ENCODE peak calls at places on chromosomes 5 and 9, in four cellular contexts. One of them, this sample, is unnamed.

GRCh38 chr5:12174734-12175133 is 270.5 kb upstream of the CTNND2 start:
- DNase-seq in prostate gland: no peak
- DNase-seq in brain microvascular endothelial cell: no peak
- DNase-seq in Calu3: no peak
- DNase-seq in this sample: no peak

GRCh38 chr5:173178369-173178910 is 34.1 kb downstream of the BNIP1 start:
- DNase-seq in prostate gland: no peak
- DNase-seq in brain microvascular endothelial cell: no peak
- DNase-seq in Calu3: no peak
- DNase-seq in this sample: no peak

GRCh38 chr5:147667363-147667762 is 115.2 kb downstream of the JAKMIP2 start:
- DNase-seq in prostate gland: no peak
- DNase-seq in brain microvascular endothelial cell: no peak
- DNase-seq in Calu3: no peak
- DNase-seq in this sample: no peak

GRCh38 chr5:72552041-72552557 is 44.9 kb upstream of the ZNF366 start:
- DNase-seq in prostate gland: no peak
- DNase-seq in brain microvascular endothelial cell: peak
- DNase-seq in Calu3: no peak
- DNase-seq in this sample: peak

GRCh38 chr9:136174779-136175744 is 29.9 kb downstream of the LHX3 start:
- DNase-seq in prostate gland: no peak
- DNase-seq in brain microvascular endothelial cell: no peak
- DNase-seq in Calu3: no peak
- DNase-seq in this sample: no peak

GRCh38 chr5:58940446-58940845 is 357.6 kb downstream of the RAB3C start:
- DNase-seq in prostate gland: no peak
- DNase-seq in brain microvascular endothelial cell: peak
- DNase-seq in Calu3: no peak
- DNase-seq in this sample: no peak

GRCh38 chr5:176447538-176447981 is 625 bp upstream of the FAF2 start:
- DNase-seq in prostate gland: peak
- DNase-seq in brain microvascular endothelial cell: no peak
- DNase-seq in Calu3: no peak
- DNase-seq in this sample: no peak

GRCh38 chr5:176497852-176498251 is 39.4 kb downstream of the RNF44 start:
- DNase-seq in prostate gland: no peak
- DNase-seq in brain microvascular endothelial cell: peak
- DNase-seq in Calu3: no peak
- DNase-seq in this sample: peak

GRCh38 chr5:39500656-39501295 is 76.0 kb upstream of the DAB2 start:
- DNase-seq in prostate gland: no peak
- DNase-seq in brain microvascular endothelial cell: no peak
- DNase-seq in Calu3: no peak
- DNase-seq in this sample: no peak

GRCh38 chr5:424259-425110 is 18.5 kb upstream of the EXOC3 start:
- DNase-seq in prostate gland: no peak
- DNase-seq in brain microvascular endothelial cell: no peak
- DNase-seq in Calu3: no peak
- DNase-seq in this sample: peak

GRCh38 chr9:77257275-77257674 is 79.9 kb downstream of the VPS13A start:
- DNase-seq in prostate gland: no peak
- DNase-seq in brain microvascular endothelial cell: no peak
- DNase-seq in Calu3: no peak
- DNase-seq in this sample: no peak

GRCh38 chr9:75734802-75735201 is 155.7 kb upstream of the PCSK5 start:
- DNase-seq in prostate gland: no peak
- DNase-seq in brain microvascular endothelial cell: no peak
- DNase-seq in Calu3: no peak
- DNase-seq in this sample: no peak

GRCh38 chr9:93028448-93029006 is 30.0 kb upstream of the SUSD3 start:
- DNase-seq in prostate gland: no peak
- DNase-seq in brain microvascular endothelial cell: no peak
- DNase-seq in Calu3: no peak
- DNase-seq in this sample: no peak

GRCh38 chr9:7239708-7240107 is 481.9 kb downstream of the KDM4C start:
- DNase-seq in prostate gland: no peak
- DNase-seq in brain microvascular endothelial cell: no peak
- DNase-seq in Calu3: no peak
- DNase-seq in this sample: no peak

GRCh38 chr5:13833440-13833839 is 111.0 kb downstream of the DNAH5 start:
- DNase-seq in prostate gland: no peak
- DNase-seq in brain microvascular endothelial cell: no peak
- DNase-seq in Calu3: no peak
- DNase-seq in this sample: no peak

GRCh38 chr9:33179298-33179697 is 12.2 kb upstream of the B4GALT1 start:
- DNase-seq in prostate gland: no peak
- DNase-seq in brain microvascular endothelial cell: no peak
- DNase-seq in Calu3: no peak
- DNase-seq in this sample: no peak

GRCh38 chr5:115778417-115778816 is 38.0 kb downstream of the CDO1 start:
- DNase-seq in prostate gland: no peak
- DNase-seq in brain microvascular endothelial cell: peak
- DNase-seq in Calu3: no peak
- DNase-seq in this sample: no peak

GRCh38 chr5:80874162-80874561 is 86.0 kb upstream of the RASGRF2 start:
- DNase-seq in prostate gland: no peak
- DNase-seq in brain microvascular endothelial cell: no peak
- DNase-seq in Calu3: no peak
- DNase-seq in this sample: no peak
- TF ChIP-seq CTCF in prostate gland: no peak
- TF ChIP-seq CTCF in brain microvascular endothelial cell: no peak
- TF ChIP-seq CTCF in Calu3: no peak
- TF ChIP-seq CTCF in this sample: no peak

GRCh38 chr5:125411163-125412050 is 665.0 kb upstream of the ZNF608 start:
- DNase-seq in prostate gland: peak
- DNase-seq in brain microvascular endothelial cell: peak
- DNase-seq in Calu3: peak
- DNase-seq in this sample: peak

GRCh38 chr5:125412561-125413535 is 666.4 kb upstream of the ZNF608 start:
- DNase-seq in prostate gland: peak
- DNase-seq in brain microvascular endothelial cell: peak
- DNase-seq in Calu3: peak
- DNase-seq in this sample: peak

GRCh38 chr5:125410501-125411162 is 664.2 kb upstream of the ZNF608 start:
- DNase-seq in prostate gland: no peak
- DNase-seq in brain microvascular endothelial cell: peak
- DNase-seq in Calu3: no peak
- DNase-seq in this sample: peak

GRCh38 chr5:125413861-125414260 is 667.4 kb upstream of the ZNF608 start:
- DNase-seq in prostate gland: no peak
- DNase-seq in brain microvascular endothelial cell: no peak
- DNase-seq in Calu3: no peak
- DNase-seq in this sample: no peak

DNA sequence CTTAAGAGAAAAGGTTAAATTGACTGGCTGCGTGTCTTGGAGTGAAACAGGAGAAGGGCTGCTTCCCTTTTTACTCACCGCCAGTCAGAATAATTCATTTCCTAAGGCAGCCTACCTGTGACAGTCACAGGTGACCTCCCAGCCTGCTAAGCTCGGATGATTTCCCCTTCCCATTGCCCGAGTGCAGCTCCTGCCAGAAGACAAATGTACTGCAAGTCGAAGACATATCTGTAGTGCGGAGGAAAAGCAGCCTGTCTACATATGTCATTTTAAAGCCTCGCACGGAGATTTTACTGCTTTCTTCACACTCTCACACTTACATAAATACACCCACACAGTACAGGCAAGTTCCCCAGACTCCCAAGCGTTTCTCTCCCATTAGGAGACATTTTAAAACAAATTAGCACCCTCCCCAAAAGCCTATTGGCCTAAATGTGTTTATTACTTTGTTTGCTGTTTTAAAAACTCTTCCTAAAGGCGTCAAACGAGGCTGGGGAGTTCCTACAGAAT is 665.7 kb upstream of the ZNF608 start:
- DNase-seq in prostate gland: peak
- DNase-seq in brain microvascular endothelial cell: peak
- DNase-seq in Calu3: peak
- DNase-seq in this sample: peak
- TF ChIP-seq CTCF in prostate gland: no peak
- TF ChIP-seq CTCF in brain microvascular endothelial cell: peak
- TF ChIP-seq CTCF in Calu3: no peak
- TF ChIP-seq CTCF in this sample: no peak

GRCh38 chr9:35161713-35162604 is at the start of gene UNC13B:
- DNase-seq in prostate gland: peak
- DNase-seq in brain microvascular endothelial cell: peak
- DNase-seq in Calu3: peak
- DNase-seq in this sample: peak
- TF ChIP-seq CTCF in prostate gland: no peak
- TF ChIP-seq CTCF in brain microvascular endothelial cell: no peak
- TF ChIP-seq CTCF in Calu3: no peak
- TF ChIP-seq CTCF in this sample: peak

DNA sequence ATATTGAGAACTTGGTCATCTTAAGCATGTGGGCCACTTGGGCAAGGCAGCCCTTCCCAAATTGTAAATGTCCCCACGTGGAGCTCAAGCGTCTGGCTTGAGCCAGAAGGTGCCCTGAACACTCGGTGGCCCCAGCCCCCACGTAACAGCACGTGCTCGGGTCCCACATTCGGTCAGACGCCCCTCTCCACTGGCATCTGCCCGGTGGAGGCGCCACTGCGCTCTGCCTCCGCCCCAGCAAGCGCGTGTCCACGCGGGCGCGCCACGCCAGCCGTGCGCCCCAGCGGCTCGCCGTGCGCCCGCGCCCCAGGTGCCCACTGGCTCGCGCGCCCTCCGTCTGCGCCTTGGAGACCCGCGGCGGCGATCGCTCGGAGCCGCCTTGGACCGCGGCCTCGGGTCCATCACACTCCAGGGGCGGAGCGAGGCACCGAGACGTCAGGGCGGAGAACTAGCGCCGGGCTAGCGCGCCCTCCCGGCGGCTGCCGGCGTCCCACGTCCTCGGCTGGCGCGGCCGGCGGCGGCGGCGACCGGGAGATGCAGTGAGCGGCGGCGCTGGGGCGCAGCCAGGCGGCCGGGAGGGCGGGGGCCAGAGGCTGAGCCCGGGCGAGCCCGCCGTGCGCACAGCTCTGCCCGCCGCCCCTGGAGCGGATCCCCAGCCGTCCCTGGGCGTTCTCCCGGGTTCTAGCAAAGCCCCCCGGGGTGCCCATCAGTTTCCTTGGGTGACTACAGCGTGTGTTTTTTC is at the start of gene PALM2AKAP2:
- DNase-seq in prostate gland: peak
- DNase-seq in brain microvascular endothelial cell: peak
- DNase-seq in Calu3: peak
- DNase-seq in this sample: peak
- TF ChIP-seq CTCF in prostate gland: no peak
- TF ChIP-seq CTCF in brain microvascular endothelial cell: peak
- TF ChIP-seq CTCF in Calu3: no peak
- TF ChIP-seq CTCF in this sample: peak

GRCh38 chr9:86639287-86639686 is 285.1 kb upstream of the TUT7 start:
- DNase-seq in prostate gland: no peak
- DNase-seq in brain microvascular endothelial cell: no peak
- DNase-seq in Calu3: no peak
- DNase-seq in this sample: no peak

GRCh38 chr9:86641970-86642369 is 287.8 kb upstream of the TUT7 start:
- DNase-seq in prostate gland: no peak
- DNase-seq in brain microvascular endothelial cell: no peak
- DNase-seq in Calu3: no peak
- DNase-seq in this sample: no peak

GRCh38 chr9:86638109-86638508 is 283.9 kb upstream of the TUT7 start:
- DNase-seq in prostate gland: no peak
- DNase-seq in brain microvascular endothelial cell: no peak
- DNase-seq in Calu3: no peak
- DNase-seq in this sample: no peak

GRCh38 chr9:86637515-86637914 is 283.3 kb upstream of the TUT7 start:
- DNase-seq in prostate gland: peak
- DNase-seq in brain microvascular endothelial cell: peak
- DNase-seq in Calu3: peak
- DNase-seq in this sample: peak

DNA sequence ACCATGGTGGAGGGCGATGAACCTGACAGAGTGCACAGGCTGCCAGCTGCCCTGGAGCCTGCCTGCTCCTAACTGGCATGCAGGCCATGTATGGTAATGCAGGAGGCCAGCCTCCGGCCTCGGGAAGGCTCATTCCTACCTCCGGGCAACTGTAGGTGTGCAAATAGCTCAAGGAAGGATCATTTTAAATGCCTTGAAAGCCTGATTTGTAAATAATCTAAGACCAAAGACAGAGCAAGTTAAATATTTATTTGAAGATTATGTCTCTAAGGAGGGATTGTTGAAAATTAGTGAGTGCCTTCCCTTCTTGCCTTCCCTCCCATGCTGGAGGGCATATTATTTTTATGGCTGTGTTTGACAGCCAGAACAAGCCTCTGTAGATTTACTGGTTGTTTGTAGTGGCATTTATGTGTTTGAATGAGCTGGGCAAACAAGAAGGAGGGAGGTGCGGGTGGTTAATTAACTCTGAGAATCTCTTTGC is 285.7 kb upstream of the TUT7 start:
- DNase-seq in prostate gland: peak
- DNase-seq in brain microvascular endothelial cell: no peak
- DNase-seq in Calu3: peak
- DNase-seq in this sample: no peak
- TF ChIP-seq CTCF in prostate gland: no peak
- TF ChIP-seq CTCF in brain microvascular endothelial cell: peak
- TF ChIP-seq CTCF in Calu3: peak
- TF ChIP-seq CTCF in this sample: peak

This sample was measured in HFFc6.